ENCODE peak calls at places on chromosome 21, in eight cellular contexts. U is effector memory CD4-positive, alpha-beta T cell; S is RWPE1; Z is SK-N-DZ; J is pulmonary artery endothelial cell; P is iris pigment epithelial cell; B is type B pancreatic cell; R is GM03348. F is an unnamed sample.

GRCh38 chr21:42505090-42505726 is 8.4 kb upstream of the SLC37A1 start:
- DNase-seq in R (no peak), S (no peak), U (no peak), J (no peak), P (no peak), B (no peak), Z (no peak), F (no peak)

GRCh38 chr21:21851205-21851604 is 853.0 kb downstream of the NCAM2 start:
- DNase-seq in S (no peak), B (no peak), J (no peak), P (no peak), R (no peak), Z (no peak), U (no peak), F (no peak)

GRCh38 chr21:27301216-27301615 is 334.3 kb upstream of the ADAMTS5 start:
- DNase-seq in U (no peak), S (no peak), J (no peak), P (no peak), R (peak), B (no peak), Z (no peak), F (no peak)

GRCh38 chr21:41929248-41929647 is 24.6 kb downstream of the C2CD2 start:
- DNase-seq in R (no peak), S (no peak), B (no peak), Z (no peak), P (no peak), J (no peak), U (no peak), F (no peak)

GRCh38 chr21:41680444-41681335 is 86.2 kb downstream of the RIPK4 start:
- DNase-seq in U (no peak), Z (no peak), P (no peak), B (no peak), S (no peak), J (no peak), R (no peak), F (no peak)

GRCh38 chr21:43976661-43977060 is 35.4 kb upstream of the TRAPPC10 start:
- DNase-seq in Z (no peak), U (no peak), P (no peak), R (no peak), S (no peak), J (no peak), B (no peak), F (no peak)

GRCh38 chr21:29007135-29007534 is 12.0 kb downstream of the RWDD2B start:
- DNase-seq in J (no peak), P (no peak), Z (no peak), S (no peak), U (no peak), B (no peak), R (no peak), F (no peak)

GRCh38 chr21:26795866-26796329 is 49.3 kb downstream of the ADAMTS1 start:
- DNase-seq in B (no peak), P (peak), Z (no peak), S (peak), U (no peak), J (no peak), R (peak), F (no peak)

GRCh38 chr21:42406846-42407245 is 3.1 kb downstream of the UBASH3A start:
- DNase-seq in R (no peak), Z (no peak), B (no peak), P (no peak), U (no peak), J (no peak), S (no peak), F (no peak)

F was measured in WTC11.